ENCODE peak calls at places on chromosomes 4 and X, in five cellular contexts. W is brain microvascular endothelial cell, E is epithelial cell of esophagus, L is lower leg skin, R is progenitor cell of endocrine pancreas. M is an unnamed sample.

GRCh38 chr4:83490876-83491450 is 6.1 kb upstream of the ABRAXAS1 start:
- DNase-seq in W (peak; percentile 2), E (peak; percentile 46), L (no peak), R (no peak), M (no peak)

GRCh38 chr4:153450545-153450917 is 15.6 kb upstream of the TMEM131L start:
- DNase-seq in W (no peak), E (no peak), L (no peak), R (no peak), M (no peak)

GRCh38 chr4:13544556-13545393 is 467 bp upstream of the NKX3-2 start:
- DNase-seq in W (peak; percentile 63), E (peak; percentile 83), L (peak; percentile 29), R (peak; percentile 62), M (no peak)

GRCh38 chrX:52359614-52360232 is 9.1 kb upstream of the XAGE2 start:
- DNase-seq in W (no peak), E (no peak), L (no peak), R (no peak), M (no peak)

GRCh38 chr4:153222162-153222789 is 18.0 kb downstream of the TRIM2 start:
- DNase-seq in W (peak; percentile 75), E (peak; percentile 85), L (peak; percentile 48), R (no peak), M (no peak)

GRCh38 chr4:83358410-83358809 is 23.8 kb upstream of the HPSE start:
- DNase-seq in W (peak; percentile 42), E (peak; percentile 76), L (no peak), R (no peak), M (peak; percentile 32)

GRCh38 chrX:19382500-19383145 is 38.9 kb downstream of the PDHA1 start:
- DNase-seq in W (peak; percentile 26), E (peak; percentile 54), L (no peak), R (peak; percentile 41), M (no peak)

GRCh38 chr4:7872264-7872771 is 67.3 kb downstream of the AFAP1 start:
- DNase-seq in W (peak; percentile 87), E (peak; percentile 78), L (peak; percentile 46), R (no peak), M (peak; percentile 84)

GRCh38 chr4:20078644-20079043 is 173.1 kb upstream of the SLIT2 start:
- DNase-seq in W (no peak), E (no peak), L (no peak), R (no peak), M (no peak)

GRCh38 chrX:26032141-26032917 is 105.8 kb upstream of the MAGEB18 start:
- DNase-seq in W (no peak), E (no peak), L (no peak), R (no peak), M (no peak)

GRCh38 chrX:101009086-101009485 is 39.6 kb downstream of the ARL13A start:
- DNase-seq in W (no peak), E (no peak), L (no peak), R (no peak), M (no peak)

GRCh38 chr4:98653006-98653405 is 5.4 kb downstream of the TSPAN5 start:
- DNase-seq in W (peak; percentile 75), E (peak; percentile 70), L (no peak), R (no peak), M (peak; percentile 48)

GRCh38 chrX:131821945-131822622 is 201.0 kb upstream of the STK26 start:
- DNase-seq in W (peak; percentile 67), E (no peak), L (no peak), R (no peak), M (peak; percentile 69)

GRCh38 chrX:311156-312129 is 7.2 kb downstream of the GTPBP6 start:
- DNase-seq in W (no peak), E (no peak), L (no peak), R (no peak), M (no peak)

GRCh38 chrX:78517124-78517523 is 142.0 kb downstream of the RTL3 start:
- DNase-seq in W (peak; percentile 24), E (peak; percentile 66), L (no peak), R (no peak), M (no peak)

GRCh38 chrX:123320622-123321021 is 136.5 kb downstream of the GRIA3 start:
- DNase-seq in W (no peak), E (no peak), L (no peak), R (no peak), M (no peak)

GRCh38 chr4:99100876-99101275 is 12.3 kb upstream of the ADH5 start:
- DNase-seq in W (no peak), E (no peak), L (no peak), R (no peak), M (no peak)

GRCh38 chr4:8736083-8736825 is 135.4 kb downstream of the HMX1 start:
- DNase-seq in W (no peak), E (no peak), L (no peak), R (no peak), M (no peak)

GRCh38 chr4:76781698-76782595 is 116.0 kb downstream of the SOWAHB start:
- DNase-seq in W (peak; percentile 97), E (peak; percentile 99), L (no peak), R (no peak), M (peak; percentile 96)

GRCh38 chr4:52091811-52092210 is 40.7 kb downstream of the SPATA18 start:
- DNase-seq in W (no peak), E (no peak), L (no peak), R (no peak), M (no peak)

GRCh38 chrX:125505207-125505606 is 185.5 kb downstream of the TEX13C start:
- DNase-seq in W (no peak), E (peak; percentile 77), L (no peak), R (no peak), M (no peak)

GRCh38 chr4:98658287-98659105 is at the start of gene TSPAN5:
- DNase-seq in W (no peak), E (peak; percentile 88), L (peak; percentile 51), R (peak; percentile 67), M (no peak)

DNA sequence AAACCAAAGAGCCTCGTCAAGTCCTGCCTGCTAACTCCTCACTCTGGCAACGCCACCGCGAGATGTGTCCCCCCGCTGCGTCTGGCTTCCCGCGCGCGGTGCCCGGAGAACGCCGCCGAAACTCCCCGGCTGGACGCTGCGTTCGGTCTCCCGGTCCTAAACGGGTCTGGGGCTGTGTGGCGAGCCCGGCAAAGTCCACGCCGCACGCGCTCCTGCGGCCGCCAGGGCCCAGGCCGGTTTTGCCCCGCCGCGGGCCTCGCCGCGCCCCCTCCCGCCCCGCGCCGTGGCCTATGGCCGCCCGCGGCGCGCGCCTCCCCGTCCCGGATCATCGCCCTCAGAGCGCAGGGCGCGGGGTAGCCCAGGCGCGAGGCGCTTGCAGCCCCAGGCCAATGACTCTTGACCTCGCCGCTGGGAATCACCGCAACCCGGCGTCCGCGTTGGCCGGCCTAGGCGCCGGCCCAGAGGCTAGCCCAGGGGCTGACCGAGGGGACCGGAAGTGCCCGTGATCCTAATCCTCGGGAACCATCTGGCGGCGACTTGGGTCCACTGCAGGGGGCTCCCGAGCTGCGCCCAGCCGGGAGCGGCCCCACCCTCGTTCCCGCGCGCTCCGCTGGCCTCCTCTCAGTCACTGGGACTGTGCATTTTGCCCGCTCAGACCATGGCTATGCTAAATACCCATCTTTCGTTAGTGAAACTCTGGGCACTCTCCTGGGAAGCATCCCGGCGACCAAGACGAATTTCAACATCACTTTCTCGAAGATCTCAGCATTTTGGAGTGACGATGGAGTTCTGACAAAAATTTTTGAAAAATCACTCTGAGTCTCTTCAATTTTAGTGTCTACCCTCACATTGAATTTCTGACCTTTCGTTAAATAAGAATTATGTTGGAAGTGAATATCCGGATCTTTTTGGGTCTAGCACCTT is at the start of gene AADAT:
- DNase-seq in W (peak; percentile 51), E (peak; percentile 57), L (peak; percentile 24), R (peak; percentile 81), M (peak; percentile 25)
- TF ChIP-seq CTCF in W (peak; percentile 81), E (peak; percentile 47), L (no peak), R (peak; percentile 74), M (peak; percentile 74)

DNA sequence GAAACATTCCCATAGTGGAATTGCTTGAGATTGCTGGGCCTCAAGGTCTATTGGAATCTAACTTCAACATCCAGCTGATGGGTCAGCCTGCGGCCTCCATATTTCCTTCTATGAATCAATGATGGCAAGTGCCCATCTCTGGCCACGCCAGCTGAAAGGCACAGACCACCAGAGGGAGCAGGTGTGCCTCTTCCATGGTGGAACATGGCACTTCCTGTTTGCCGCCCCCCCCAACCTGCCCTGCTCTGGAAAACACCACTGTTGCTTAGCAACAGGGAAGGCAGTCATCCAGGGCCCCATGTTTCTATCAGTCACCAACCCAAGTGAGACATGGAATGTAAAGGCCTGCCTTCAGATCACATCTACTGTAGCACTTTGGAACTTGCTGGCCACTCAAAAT is 11.6 kb downstream of the PAGE4 start:
- DNase-seq in W (peak; percentile 14), E (peak; percentile 57), L (no peak), R (peak; percentile 39), M (no peak)
- TF ChIP-seq CTCF in W (peak; percentile 53), E (peak; percentile 32), L (no peak), R (peak; percentile 54), M (peak; percentile 37)

DNA sequence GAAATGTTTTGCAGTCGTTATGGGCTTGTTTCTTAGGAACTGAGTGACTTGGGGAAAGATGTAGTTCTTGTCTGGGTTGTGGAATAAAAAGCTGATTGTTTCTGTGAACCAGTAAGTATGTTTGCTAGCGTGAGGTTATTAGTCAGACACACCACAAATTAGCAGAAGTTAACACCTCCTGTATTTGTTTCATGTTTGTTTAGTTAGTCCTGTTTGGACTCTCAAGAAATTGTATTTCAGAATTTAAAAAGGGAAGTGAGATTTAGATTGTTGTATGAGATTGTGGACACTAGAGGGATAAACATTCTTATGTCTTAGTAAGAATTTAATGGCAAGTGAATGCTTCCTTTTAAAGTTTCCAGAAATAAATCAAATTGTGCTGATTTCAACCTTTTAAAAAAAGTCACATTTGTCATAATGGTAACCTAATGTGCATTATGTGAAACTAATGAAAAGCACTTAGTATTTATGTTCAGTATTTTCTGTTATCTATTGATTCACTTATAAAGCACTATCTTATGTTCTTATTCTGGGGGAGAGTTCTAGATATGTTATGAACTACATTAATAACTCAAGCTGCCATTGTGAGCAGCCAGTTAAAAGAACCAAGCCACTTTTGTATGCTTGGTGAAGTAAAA is 25.6 kb downstream of the ATP10D start:
- DNase-seq in W (no peak), E (peak; percentile 23), L (no peak), R (no peak), M (no peak)
- TF ChIP-seq CTCF in W (peak; percentile 11), E (no peak), L (no peak), R (no peak), M (peak; percentile 10)

DNA sequence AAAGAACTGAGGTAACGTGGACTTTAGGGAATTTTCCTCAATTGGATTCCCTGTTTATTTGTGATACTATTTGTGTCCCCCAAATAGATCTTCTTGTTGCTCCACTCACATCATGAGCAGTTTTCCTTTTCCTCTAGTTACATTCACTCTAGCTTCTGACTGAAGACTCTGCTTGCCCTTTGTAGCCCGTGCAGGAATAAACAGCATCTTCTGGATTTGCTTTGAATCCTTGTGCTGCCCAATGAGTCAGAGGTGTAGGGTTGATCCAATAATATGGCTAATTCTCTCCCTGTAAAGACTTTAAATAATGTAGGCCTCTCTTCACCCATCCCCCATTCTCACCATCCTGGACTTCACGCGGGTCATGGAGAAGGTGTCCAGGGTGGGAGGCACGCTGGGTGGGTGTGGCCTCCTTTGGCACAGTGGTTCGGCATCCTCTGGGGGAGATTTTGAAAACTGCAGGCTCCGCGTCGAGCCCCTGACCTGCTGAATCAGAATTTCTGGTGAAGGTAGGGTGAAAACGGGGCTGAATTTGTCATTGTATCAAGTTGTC is 9.0 kb downstream of the HAND2 start:
- DNase-seq in W (no peak), E (no peak), L (no peak), R (no peak), M (no peak)
- TF ChIP-seq CTCF in W (no peak), E (no peak), L (no peak), R (no peak), M (no peak)

M was measured in AG09309.